ENCODE peak calls at places on chromosome 5, in four cellular contexts. X is HL-60, B is GM12878, G is K562. C is an unnamed sample.

GRCh38 chr5:136011427-136012001 is 17.3 kb upstream of the TGFBI start:
- DNase-seq in X (no peak), B (no peak), G (no peak), C (no peak)

GRCh38 chr5:30764704-30765103 is 428.8 kb upstream of the CDH6 start:
- DNase-seq in X (no peak), B (no peak), G (no peak), C (no peak)

GRCh38 chr5:84383816-84384603 is 670 bp downstream of the EDIL3 start:
- DNase-seq in X (no peak), B (no peak), G (no peak), C (no peak)

GRCh38 chr5:36403601-36404311 is 102.1 kb upstream of the RANBP3L start:
- DNase-seq in X (peak), B (no peak), G (no peak), C (no peak)

GRCh38 chr5:72648511-72648910 is 141.3 kb upstream of the ZNF366 start:
- DNase-seq in X (no peak), B (no peak), G (no peak), C (no peak)

GRCh38 chr5:142819292-142819691 is 49.1 kb downstream of the ARHGAP26 start:
- DNase-seq in X (no peak), B (no peak), G (no peak), C (no peak)

GRCh38 chr5:55914141-55914413 is 62.9 kb downstream of the IL31RA start:
- DNase-seq in X (no peak), B (no peak), G (no peak), C (no peak)

GRCh38 chr5:60701317-60701988 is 1.5 kb upstream of the DEPDC1B start:
- DNase-seq in X (no peak), B (no peak), G (no peak), C (no peak)

GRCh38 chr5:635321-636055 is 23.3 kb downstream of the CEP72 start:
- DNase-seq in X (no peak), B (no peak), G (no peak), C (no peak)

GRCh38 chr5:146447734-146448380 is 724 bp downstream of the TCERG1 start:
- DNase-seq in X (peak), B (no peak), G (no peak), C (no peak)

GRCh38 chr5:135186662-135187522 is 152.9 kb upstream of the PITX1 start:
- DNase-seq in X (no peak), B (no peak), G (peak), C (no peak)

DNA sequence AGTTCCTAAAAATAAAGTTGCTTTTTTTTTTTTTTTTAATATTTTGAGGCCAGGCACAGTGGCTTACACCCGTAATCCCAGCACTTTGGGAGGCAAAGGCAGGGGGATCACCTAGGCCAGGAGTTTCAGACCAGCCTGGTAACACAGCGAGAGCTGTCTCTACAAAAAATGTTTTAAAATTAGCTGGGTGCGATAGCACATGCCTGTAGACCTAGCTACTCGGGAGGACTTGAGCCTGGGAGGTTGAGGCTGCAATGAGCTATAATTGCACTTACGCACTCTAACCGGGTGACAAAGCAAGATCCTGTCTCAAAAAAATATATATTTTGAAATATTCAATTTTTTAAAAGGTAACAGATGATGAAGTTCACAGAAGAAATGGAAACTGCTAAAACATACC is 22.9 kb downstream of the GOLPH3 start:
- DNase-seq in X (no peak), B (no peak), G (no peak), C (no peak)
- TF ChIP-seq SPI1 in X (no peak), B (no peak), G (no peak), C (no peak)

GRCh38 chr5:96712100-96712746 is 50.0 kb downstream of the CAST start:
- DNase-seq in X (no peak), B (no peak), G (no peak), C (no peak)

GRCh38 chr5:96714450-96714849 is 52.3 kb downstream of the CAST start:
- DNase-seq in X (no peak), B (no peak), G (no peak), C (no peak)

GRCh38 chr5:96716007-96716406 is 53.8 kb downstream of the CAST start:
- DNase-seq in X (no peak), B (no peak), G (no peak), C (no peak)

GRCh38 chr5:96716716-96717115 is 54.5 kb downstream of the CAST start:
- DNase-seq in X (no peak), B (no peak), G (no peak), C (no peak)

DNA sequence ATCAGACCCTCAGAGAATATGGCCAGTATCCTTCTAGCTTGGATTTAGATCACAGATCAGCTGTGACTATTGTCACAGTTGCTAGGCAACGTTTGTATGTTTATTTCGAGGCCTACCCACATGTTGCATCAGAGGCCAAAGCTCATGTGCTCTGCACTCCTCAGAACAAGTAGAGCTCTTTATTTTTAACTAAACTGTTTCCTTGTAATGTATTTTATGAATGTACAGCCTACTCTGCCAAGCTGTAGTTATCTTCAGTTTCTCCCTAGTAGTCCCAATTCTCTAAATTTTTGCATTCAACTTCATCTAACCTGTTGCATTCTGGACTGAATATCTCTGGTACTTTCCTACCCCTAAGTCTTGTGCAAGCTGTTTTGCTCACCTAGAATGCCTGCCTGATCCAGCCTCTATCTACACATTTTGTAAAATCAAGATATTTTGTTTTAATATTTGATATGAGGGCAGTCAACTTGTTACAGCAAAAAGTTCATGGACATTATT is 52.8 kb downstream of the CAST start:
- DNase-seq in X (peak), B (no peak), G (peak), C (no peak)
- TF ChIP-seq SPI1 in X (no peak), B (no peak), G (no peak), C (no peak)

DNA sequence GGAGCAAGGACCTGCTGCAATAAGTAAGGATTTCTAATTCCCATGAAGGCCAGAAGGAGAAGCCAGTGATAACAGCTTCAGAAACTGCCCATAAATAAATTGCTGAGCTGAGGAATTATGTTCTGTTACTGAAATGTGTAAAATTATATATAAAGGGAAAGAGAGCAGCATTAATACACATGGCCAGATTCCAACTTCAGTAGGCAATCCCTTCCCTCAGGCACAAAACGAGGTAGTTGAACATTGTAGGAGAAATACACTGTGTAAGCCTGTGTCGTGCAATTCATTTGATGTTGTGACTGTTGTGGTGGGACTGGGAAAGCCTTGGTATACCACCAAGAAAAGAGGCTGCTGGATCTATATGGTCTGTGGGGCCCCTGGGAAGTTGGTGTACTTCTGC is 192.9 kb downstream of the WDR70 start:
- DNase-seq in X (no peak), B (no peak), G (no peak), C (no peak)
- TF ChIP-seq SPI1 in X (no peak), B (no peak), G (no peak), C (no peak)

GRCh38 chr5:137071941-137072340 is 427.2 kb downstream of the SPOCK1 start:
- DNase-seq in X (no peak), B (no peak), G (no peak), C (no peak)

GRCh38 chr5:137072376-137073174 is 426.6 kb downstream of the SPOCK1 start:
- DNase-seq in X (no peak), B (no peak), G (no peak), C (no peak)

GRCh38 chr5:137078171-137078665 is 420.9 kb downstream of the SPOCK1 start:
- DNase-seq in X (no peak), B (no peak), G (no peak), C (no peak)

GRCh38 chr5:137073192-137073591 is 425.9 kb downstream of the SPOCK1 start:
- DNase-seq in X (no peak), B (no peak), G (no peak), C (no peak)

DNA sequence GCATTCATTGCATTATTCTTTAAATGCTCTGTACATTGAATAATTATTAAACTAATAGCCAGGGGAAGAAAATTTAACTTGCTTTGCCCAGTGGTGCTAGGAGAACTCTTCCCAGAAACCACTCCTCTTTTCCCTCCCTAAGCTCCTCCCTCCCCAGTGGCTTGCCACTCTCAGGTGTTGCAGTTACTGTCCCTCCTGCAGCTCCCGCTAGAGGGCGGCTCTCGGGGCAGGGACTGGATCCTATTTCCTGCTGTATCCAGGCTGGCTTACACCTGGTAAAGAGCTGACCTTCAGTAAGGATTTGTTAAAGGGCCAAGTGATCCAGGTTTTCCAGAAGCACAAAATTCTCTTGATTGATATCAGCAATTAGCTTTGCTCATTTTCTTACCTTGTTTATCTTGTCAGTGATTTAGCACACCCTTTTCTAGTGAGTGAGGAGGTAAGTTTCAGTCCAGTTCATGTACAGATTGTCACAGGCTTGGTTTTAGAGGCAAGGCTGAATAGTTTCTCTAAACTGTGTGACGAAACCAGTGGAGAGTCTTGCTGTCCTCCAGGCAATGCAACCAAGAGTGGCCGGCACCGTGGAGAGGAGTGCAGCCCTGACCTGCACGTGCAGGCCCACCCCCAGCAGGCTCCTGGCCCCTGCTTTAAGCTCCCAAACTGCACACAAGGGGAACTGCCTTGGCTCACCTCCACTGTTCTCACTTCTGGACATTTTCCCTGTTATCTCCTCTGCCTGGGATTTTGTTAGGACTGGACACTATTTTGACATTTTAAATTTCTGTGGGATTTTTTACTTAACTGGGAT is 423.8 kb downstream of the SPOCK1 start:
- DNase-seq in X (peak), B (no peak), G (peak), C (peak)
- TF ChIP-seq SPI1 in X (no peak), B (no peak), G (no peak), C (no peak)